ENCODE peak calls at places on chromosomes 11 and 22, in seven cellular contexts. L is esophagus muscularis mucosa, P is transverse colon, V is spleen, K is A549, E is ovary, A is breast epithelium. T is an unnamed sample.

GRCh38 chr11:114233755-114234154 is 62.4 kb upstream of the NNMT start:
- DNase-seq in L (no peak), P (no peak), V (no peak), A (no peak), E (no peak), K (no peak), T (no peak)

GRCh38 chr11:10931761-10932700 is 74.2 kb upstream of the ZBED5 start:
- DNase-seq in L (peak), V (no peak), A (peak), P (peak), E (peak), K (peak), T (no peak)

GRCh38 chr11:12285811-12286222 is 91.6 kb upstream of the PARVA start:
- DNase-seq in K (no peak), L (no peak), E (no peak), P (no peak), A (no peak), V (no peak), T (peak)

GRCh38 chr11:82527185-82527584 is 206.5 kb downstream of the FAM181B start:
- DNase-seq in A (no peak), E (no peak), L (no peak), V (no peak), P (no peak), K (no peak), T (no peak)

GRCh38 chr11:109869536-109869935 is 223.7 kb upstream of the ZC3H12C start:
- DNase-seq in L (no peak), A (no peak), E (no peak), K (no peak), V (no peak), P (no peak), T (no peak)

GRCh38 chr11:66326261-66327111 is 9.6 kb upstream of the CD248 start:
- DNase-seq in E (no peak), P (no peak), A (no peak), V (no peak), K (no peak), L (no peak), T (no peak)

GRCh38 chr22:20588092-20588842 is 80.9 kb downstream of the MED15 start:
- DNase-seq in K (no peak), L (no peak), V (peak), E (no peak), A (no peak), P (no peak), T (no peak)

GRCh38 chr11:2443881-2444300 is 423 bp downstream of the TRPM5 start:
- DNase-seq in A (no peak), L (no peak), P (peak), E (no peak), V (peak), K (no peak), T (no peak)

GRCh38 chr11:68870470-68870869 is 28.8 kb upstream of the CPT1A start:
- DNase-seq in L (no peak), A (no peak), K (no peak), V (peak), E (no peak), P (no peak), T (no peak)

GRCh38 chr22:41540006-41540315 is 4.3 kb downstream of the POLR3H start:
- DNase-seq in V (no peak), P (no peak), K (no peak), A (no peak), L (no peak), E (no peak), T (no peak)

GRCh38 chr22:39661842-39662676 is 91.5 kb downstream of the CACNA1I start:
- DNase-seq in P (peak), A (no peak), V (peak), L (no peak), K (no peak), E (no peak), T (no peak)

GRCh38 chr11:123640677-123641494 is 13.5 kb downstream of the SCN3B start:
- DNase-seq in A (no peak), V (no peak), E (peak), P (peak), L (no peak), K (peak), T (no peak)

GRCh38 chr11:58493676-58494075 is 14.2 kb downstream of the OR5B21 start:
- DNase-seq in E (no peak), K (no peak), A (no peak), V (no peak), P (no peak), L (no peak), T (no peak)

GRCh38 chr11:28526406-28526751 is 418.2 kb downstream of the METTL15 start:
- DNase-seq in K (peak), E (no peak), L (no peak), P (no peak), V (no peak), A (no peak), T (no peak)

GRCh38 chr22:20456064-20456721 is 18.6 kb upstream of the SCARF2 start:
- DNase-seq in V (peak), A (no peak), K (peak), P (peak), E (peak), L (no peak), T (no peak)

GRCh38 chr11:83671295-83671694 is 385.1 kb upstream of the CCDC90B start:
- DNase-seq in E (no peak), V (no peak), K (no peak), P (no peak), A (no peak), L (no peak), T (no peak)

GRCh38 chr11:5631969-5632635 is 7.3 kb downstream of the TRIM34 start:
- DNase-seq in K (no peak), L (no peak), V (no peak), P (no peak), A (no peak), E (no peak), T (no peak)

GRCh38 chr22:45886502-45886901 is 90.5 kb downstream of the WNT7B start:
- DNase-seq in E (no peak), L (no peak), A (no peak), P (no peak), V (peak), K (no peak), T (no peak)

GRCh38 chr11:45237666-45238348 is 48.3 kb downstream of the SYT13 start:
- DNase-seq in P (no peak), V (no peak), L (no peak), K (no peak), E (no peak), A (no peak), T (no peak)

GRCh38 chr11:3126901-3127691 is 38.0 kb downstream of the OSBPL5 start:
- DNase-seq in P (no peak), L (no peak), V (peak), E (no peak), K (no peak), A (no peak), T (no peak)

GRCh38 chr11:43920598-43921419 is 21.6 kb upstream of the C11orf96 start:
- DNase-seq in E (peak), P (peak), A (no peak), V (no peak), L (peak), K (peak), T (no peak)

GRCh38 chr11:86193297-86194095 is 51.1 kb upstream of the EED start:
- DNase-seq in V (peak), K (peak), E (no peak), P (peak), A (no peak), L (no peak), T (no peak)

GRCh38 chr22:28750471-28750881 is 8.6 kb downstream of the HSCB start:
- DNase-seq in A (no peak), P (no peak), E (no peak), V (no peak), L (no peak), K (no peak), T (no peak)

GRCh38 chr11:122523841-122524531 is 131.5 kb upstream of the UBASH3B start:
- DNase-seq in V (no peak), P (no peak), L (no peak), K (no peak), A (no peak), E (no peak), T (no peak)

GRCh38 chr22:39475337-39475736 is 18.5 kb downstream of the MGAT3 start:
- DNase-seq in A (no peak), V (no peak), E (no peak), L (no peak), K (no peak), P (no peak), T (no peak)

GRCh38 chr22:33932997-33933396 is 12.7 kb upstream of the LARGE1 start:
- DNase-seq in A (no peak), E (no peak), P (no peak), L (no peak), K (no peak), V (no peak), T (no peak)

GRCh38 chr11:60498853-60499252 is 6.3 kb downstream of the MS4A12 start:
- DNase-seq in P (peak), A (no peak), L (no peak), E (no peak), V (peak), K (no peak), T (no peak)

GRCh38 chr11:69158301-69159152 is 2.8 kb downstream of the SMIM38 start:
- DNase-seq in K (no peak), A (no peak), E (no peak), V (peak), L (no peak), P (no peak), T (no peak)

GRCh38 chr22:48402591-48403031 is 1425.1 kb downstream of the BRD1 start:
- DNase-seq in K (no peak), V (no peak), P (no peak), L (peak), E (no peak), A (no peak), T (no peak)

GRCh38 chr22:48403521-48403921 is 1424.2 kb downstream of the BRD1 start:
- DNase-seq in V (no peak), E (no peak), L (peak), P (no peak), A (no peak), K (no peak), T (peak)

GRCh38 chr22:48404801-48405447 is 1422.7 kb downstream of the BRD1 start:
- DNase-seq in A (no peak), L (peak), K (no peak), P (no peak), E (no peak), V (no peak), T (peak)

GRCh38 chr22:48405741-48406140 is 1421.9 kb downstream of the BRD1 start:
- DNase-seq in A (no peak), E (no peak), K (peak), P (no peak), V (no peak), L (no peak), T (no peak)

DNA sequence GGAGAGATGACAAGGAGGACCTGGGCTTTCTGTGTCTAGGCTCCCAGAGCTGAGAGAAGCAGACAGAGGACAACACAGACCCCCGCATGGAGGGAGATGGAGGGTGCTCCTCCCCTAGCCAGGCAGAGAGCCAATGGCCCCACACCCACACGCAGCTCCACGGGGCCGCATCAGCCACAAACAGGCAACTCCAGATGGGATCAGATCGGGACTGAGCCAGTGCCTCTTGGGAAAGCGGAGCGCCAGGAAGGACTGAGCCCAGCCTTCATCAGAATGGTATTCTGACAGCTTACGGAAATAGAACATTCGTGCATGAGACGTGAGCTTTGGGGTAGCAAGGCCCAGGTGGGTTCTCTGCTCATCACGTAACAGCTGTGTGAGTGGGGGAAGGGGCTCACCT is 1423.7 kb downstream of the BRD1 start:
- DNase-seq in L (peak), E (no peak), V (no peak), P (no peak), K (no peak), A (no peak), T (peak)
- H3K27ac ChIP-seq in L (no peak), E (no peak), V (no peak), P (no peak), K (peak), A (no peak), T (no peak)

DNA sequence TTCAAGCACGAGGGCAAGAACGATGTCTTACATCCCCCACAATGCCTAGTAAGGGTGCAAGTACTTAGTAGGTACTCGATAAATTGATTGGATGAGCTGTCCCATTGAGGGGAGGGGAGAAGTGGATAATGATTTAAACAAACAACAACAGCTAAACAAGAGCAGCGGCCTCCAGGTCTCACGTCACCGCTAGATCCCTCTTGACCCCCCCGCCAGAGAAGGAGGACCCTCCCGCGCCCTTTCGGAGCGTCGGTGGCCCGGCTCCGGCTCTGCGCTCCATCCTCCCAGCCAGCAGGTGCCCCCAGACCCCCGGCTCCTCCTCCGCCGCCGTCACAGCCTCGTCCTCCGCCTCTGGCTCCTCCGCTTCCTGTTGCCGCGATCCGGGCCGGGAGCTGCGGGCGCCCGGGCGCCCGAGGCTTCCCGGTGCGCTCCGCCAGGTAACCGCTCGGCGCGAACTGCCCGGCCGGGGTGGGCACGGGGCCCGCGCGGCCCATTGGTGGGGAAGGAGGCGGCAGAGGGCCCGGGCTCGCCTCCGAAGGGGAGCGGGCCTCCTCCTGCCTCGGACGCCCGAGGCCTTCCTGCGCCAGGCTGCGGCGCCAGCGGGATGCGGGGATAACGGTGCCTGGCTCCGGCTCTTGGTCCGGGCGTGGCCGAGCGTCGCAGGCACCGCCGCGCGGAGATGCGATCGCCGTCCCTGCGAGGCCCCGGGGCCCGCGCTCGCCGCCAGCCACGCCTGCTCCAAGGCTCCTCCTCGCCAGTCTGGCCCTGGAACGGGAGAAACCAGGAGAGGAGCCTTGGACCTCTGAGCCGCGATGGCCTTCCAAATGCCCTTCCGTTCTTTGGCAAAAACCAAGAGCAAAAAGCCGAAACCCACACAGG is at the start of gene TLCD5:
- DNase-seq in L (no peak), V (peak), E (peak), P (peak), A (peak), K (peak), T (no peak)
- TF ChIP-seq POLR2A in L (peak), V (no peak), E (peak), P (peak), A (no peak), K (peak), T (peak)

GRCh38 chr22:22818202-22818538 is 69.4 kb upstream of the IGLL5 start:
- DNase-seq in K (no peak), V (no peak), L (peak), A (no peak), E (no peak), P (no peak), T (no peak)
- H3K27ac ChIP-seq in K (no peak), V (peak), L (no peak), A (no peak), E (no peak), P (no peak), T (no peak)

GRCh38 chr11:124769804-124770774 is 8.0 kb upstream of the ESAM start:
- DNase-seq in P (no peak), A (no peak), K (peak), L (no peak), E (no peak), V (no peak), T (no peak)
- TF ChIP-seq POLR2A in P (no peak), A (no peak), K (no peak), L (no peak), E (no peak), V (no peak), T (no peak)

DNA sequence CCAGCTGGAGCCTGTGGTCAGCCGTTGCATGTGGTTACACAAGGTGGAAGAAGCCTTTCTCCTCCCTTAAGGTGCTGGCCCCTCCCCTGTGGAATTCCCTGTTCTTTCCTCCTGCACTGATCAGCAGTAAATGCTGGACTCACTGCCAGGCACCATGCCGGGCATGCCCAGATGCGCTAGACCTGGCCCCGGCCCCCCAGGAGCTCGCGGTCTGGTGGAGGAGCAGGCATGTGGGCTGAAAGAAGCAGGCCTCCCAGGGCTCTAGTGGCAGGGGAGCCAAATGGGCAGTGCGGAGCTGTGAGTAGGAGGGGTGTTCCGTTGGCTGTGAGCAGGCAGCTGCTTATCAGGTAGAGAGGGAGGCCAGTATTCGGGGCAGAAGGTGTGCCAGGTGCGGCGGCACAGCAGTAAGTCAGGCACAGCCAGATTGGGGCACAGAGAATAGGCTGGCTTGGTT is 10.2 kb downstream of the DGKZ start:
- DNase-seq in E (no peak), L (no peak), A (no peak), K (no peak), V (peak), P (peak), T (no peak)
- H3K27ac ChIP-seq in E (no peak), L (no peak), A (peak), K (no peak), V (peak), P (no peak), T (no peak)

T was measured in vagina.